ENCODE peak calls at places on chromosomes 7 and 10, in four cellular contexts. K is left ventricle myocardium superior, W is GOT3, P is GM04504. O is an unnamed sample.

GRCh38 chr7:66939325-66939724 is 18.3 kb downstream of the TMEM248 start:
- DNase-seq in P (no peak), W (no peak), K (no peak), O (no peak)

GRCh38 chr10:72310241-72310633 is 36.5 kb downstream of the DDIT4 start:
- DNase-seq in P (no peak), W (no peak), K (peak; percentile 31), O (no peak)

GRCh38 chr7:16851829-16852228 is 30.0 kb downstream of the AGR3 start:
- DNase-seq in W (no peak), P (no peak), K (no peak), O (no peak)

GRCh38 chr7:97851725-97852124 is 20.5 kb downstream of the ASNS start:
- DNase-seq in P (peak; percentile 47), K (peak; percentile 29), W (no peak), O (no peak)

GRCh38 chr10:48765039-48765438 is 80.4 kb downstream of the WDFY4 start:
- DNase-seq in P (no peak), K (no peak), W (no peak), O (no peak)

GRCh38 chr10:66671562-66671961 is 254.3 kb upstream of the LRRTM3 start:
- DNase-seq in K (no peak), W (no peak), P (no peak), O (no peak)

GRCh38 chr10:72691470-72692056 is 380 bp upstream of the MCU start:
- DNase-seq in W (no peak), P (no peak), K (no peak), O (no peak)

GRCh38 chr10:103470755-103471653 is 8.0 kb downstream of the CALHM3 start:
- DNase-seq in P (no peak), K (peak; percentile 63), W (no peak), O (no peak)

GRCh38 chr7:118239014-118239413 is 14.5 kb downstream of the ANKRD7 start:
- DNase-seq in W (no peak), P (no peak), K (no peak), O (no peak)

GRCh38 chr10:72597897-72598296 is 28.0 kb downstream of the MICU1 start:
- DNase-seq in P (no peak), W (no peak), K (no peak), O (no peak)